ENCODE peak calls at places on chromosomes 11 and 22, in seven cellular contexts. V is cardiac muscle cell, L is lower lobe of right lung, R is astrocyte of the spinal cord, S is Peyer's patch, T is lower leg skin, D is A673. Q is an unnamed sample.

GRCh38 chr11:44609028-44609782 is 43.7 kb downstream of the CD82 start:
- DNase-seq in V (no peak), L (no peak), R (no peak), S (peak), T (no peak), D (no peak), Q (no peak)

GRCh38 chr11:102733232-102733875 is 8.6 kb upstream of the MMP8 start:
- DNase-seq in V (peak), L (peak), R (peak), S (peak), T (no peak), D (peak), Q (peak)

GRCh38 chr11:2194877-2195755 is 23.5 kb upstream of the TH start:
- DNase-seq in V (peak), L (peak), R (peak), S (peak), T (no peak), D (peak), Q (peak)

GRCh38 chr11:61771195-61771894 is 18.9 kb downstream of the MYRF start:
- DNase-seq in V (no peak), L (no peak), R (no peak), S (no peak), T (no peak), D (no peak), Q (no peak)

GRCh38 chr11:96204366-96204659 is 138.7 kb downstream of the MAML2 start:
- DNase-seq in V (no peak), L (no peak), R (no peak), S (no peak), T (no peak), D (no peak), Q (no peak)

GRCh38 chr11:66853242-66854229 is 3.3 kb upstream of the LRFN4 start:
- DNase-seq in V (no peak), L (peak), R (no peak), S (no peak), T (no peak), D (no peak), Q (no peak)

GRCh38 chr11:11620251-11620965 is 1.4 kb downstream of the GALNT18 start:
- DNase-seq in V (peak), L (peak), R (peak), S (peak), T (no peak), D (peak), Q (peak)

GRCh38 chr22:21939392-21940319 is 13.0 kb downstream of the PPM1F start:
- DNase-seq in V (no peak), L (no peak), R (no peak), S (no peak), T (no peak), D (no peak), Q (no peak)

GRCh38 chr22:49303781-49304461 is 523.8 kb downstream of the BRD1 start:
- DNase-seq in V (no peak), L (no peak), R (no peak), S (peak), T (no peak), D (no peak), Q (no peak)

DNA sequence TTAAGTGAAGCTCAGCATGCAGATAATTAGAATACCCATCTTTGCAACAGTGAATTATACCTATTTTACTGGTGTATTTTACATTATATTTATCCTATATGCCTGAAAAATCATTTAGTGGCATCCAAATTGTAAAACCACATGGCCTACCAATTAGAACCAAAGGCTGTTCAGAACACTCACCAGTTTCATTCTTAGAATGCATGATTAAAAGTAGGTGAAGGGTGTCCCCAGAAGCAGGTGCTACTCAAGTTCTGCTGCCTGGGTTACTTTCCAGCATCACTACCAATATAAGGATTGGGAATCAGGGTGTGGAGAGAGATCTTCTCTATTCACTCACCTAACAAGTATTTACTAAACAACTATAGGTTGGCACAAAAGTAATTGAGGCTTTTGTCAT is 103.3 kb downstream of the SGSM3 start:
- DNase-seq in V (no peak), L (no peak), R (no peak), S (no peak), T (no peak), D (no peak), Q (no peak)
- TF ChIP-seq CTCF in V (no peak), L (no peak), R (no peak), S (no peak), T (no peak), D (no peak), Q (no peak)

DNA sequence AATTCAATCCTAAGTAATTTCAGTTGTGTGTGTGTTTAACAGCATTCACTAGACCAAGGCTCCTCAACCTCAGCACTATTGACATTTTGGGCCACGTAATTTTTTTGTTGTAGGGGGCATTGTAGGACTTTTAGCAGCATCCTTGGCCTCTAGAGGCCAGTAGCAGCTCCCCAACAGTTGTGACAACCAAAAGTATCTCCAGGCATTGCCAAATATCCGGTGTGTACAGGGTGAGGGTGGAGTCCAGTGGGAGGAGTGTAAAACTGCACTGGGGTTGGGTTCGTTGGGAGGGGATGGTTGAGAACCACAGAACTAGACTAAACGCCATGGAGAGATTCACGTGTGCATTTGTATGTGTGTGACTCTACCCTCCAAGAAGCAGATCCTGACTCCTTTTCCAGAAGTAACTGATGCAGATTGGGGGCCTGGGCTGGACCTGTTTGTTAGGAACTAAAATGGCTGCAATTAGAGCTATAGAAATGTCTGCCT is 5.9 kb upstream of the PHF21A start:
- DNase-seq in V (no peak), L (peak), R (peak), S (peak), T (peak), D (peak), Q (peak)
- TF ChIP-seq CTCF in V (peak), L (peak), R (peak), S (no peak), T (no peak), D (peak), Q (peak)

GRCh38 chr11:77374611-77375031 is 73.1 kb upstream of the GDPD4 start:
- DNase-seq in V (no peak), L (no peak), R (peak), S (peak), T (no peak), D (no peak), Q (no peak)

GRCh38 chr11:77374108-77374507 is 72.6 kb upstream of the GDPD4 start:
- DNase-seq in V (no peak), L (no peak), R (peak), S (no peak), T (no peak), D (no peak), Q (no peak)

GRCh38 chr11:77371646-77372045 is 70.2 kb upstream of the GDPD4 start:
- DNase-seq in V (no peak), L (no peak), R (no peak), S (no peak), T (no peak), D (no peak), Q (no peak)

GRCh38 chr11:77372736-77373135 is 71.2 kb upstream of the GDPD4 start:
- DNase-seq in V (no peak), L (no peak), R (no peak), S (no peak), T (no peak), D (no peak), Q (no peak)

GRCh38 chr11:77370217-77370616 is 68.7 kb upstream of the GDPD4 start:
- DNase-seq in V (no peak), L (no peak), R (no peak), S (no peak), T (no peak), D (no peak), Q (no peak)
- TF ChIP-seq CTCF in V (no peak), L (no peak), R (no peak), S (no peak), T (no peak), D (no peak), Q (no peak)

GRCh38 chr11:18140145-18140544 is 7.8 kb downstream of the MRGPRX3 start:
- DNase-seq in V (no peak), L (no peak), R (no peak), S (no peak), T (no peak), D (no peak), Q (no peak)

GRCh38 chr11:18144243-18144642 is 11.9 kb downstream of the MRGPRX3 start:
- DNase-seq in V (no peak), L (no peak), R (no peak), S (no peak), T (no peak), D (no peak), Q (peak)

GRCh38 chr11:18145837-18146236 is 13.5 kb downstream of the MRGPRX3 start:
- DNase-seq in V (no peak), L (no peak), R (no peak), S (no peak), T (no peak), D (no peak), Q (no peak)

DNA sequence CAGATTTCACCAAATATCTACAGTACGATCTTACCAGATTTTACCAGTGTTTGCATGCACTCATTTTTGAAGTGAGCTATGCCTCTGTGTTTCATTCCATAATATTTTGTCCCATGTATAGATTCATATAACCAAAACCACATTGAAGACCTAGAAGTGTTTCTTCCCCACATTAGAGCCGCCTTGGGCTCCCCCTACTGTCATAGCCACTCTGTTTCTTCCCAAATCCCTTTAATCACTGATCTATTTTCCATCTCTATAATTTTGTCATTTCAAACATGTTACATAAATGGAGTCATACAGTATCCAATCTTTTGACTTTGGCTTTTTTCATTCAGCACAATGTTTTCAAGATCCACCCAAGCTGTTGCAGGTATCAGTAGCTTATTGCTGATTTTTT is 12.7 kb downstream of the MRGPRX3 start:
- DNase-seq in V (no peak), L (no peak), R (no peak), S (no peak), T (no peak), D (peak), Q (no peak)
- TF ChIP-seq CTCF in V (peak), L (no peak), R (peak), S (no peak), T (no peak), D (peak), Q (no peak)

GRCh38 chr22:39343259-39344045 is 6.3 kb upstream of the SYNGR1 start:
- DNase-seq in V (peak), L (peak), R (peak), S (peak), T (peak), D (peak), Q (peak)
- TF ChIP-seq CTCF in V (peak), L (peak), R (peak), S (peak), T (peak), D (peak), Q (peak)

GRCh38 chr11:47592276-47592675 is 1.9 kb downstream of the C1QTNF4 start:
- DNase-seq in V (no peak), L (no peak), R (no peak), S (no peak), T (no peak), D (no peak), Q (no peak)
- TF ChIP-seq CTCF in V (no peak), L (no peak), R (no peak), S (no peak), T (no peak), D (no peak), Q (no peak)

DNA sequence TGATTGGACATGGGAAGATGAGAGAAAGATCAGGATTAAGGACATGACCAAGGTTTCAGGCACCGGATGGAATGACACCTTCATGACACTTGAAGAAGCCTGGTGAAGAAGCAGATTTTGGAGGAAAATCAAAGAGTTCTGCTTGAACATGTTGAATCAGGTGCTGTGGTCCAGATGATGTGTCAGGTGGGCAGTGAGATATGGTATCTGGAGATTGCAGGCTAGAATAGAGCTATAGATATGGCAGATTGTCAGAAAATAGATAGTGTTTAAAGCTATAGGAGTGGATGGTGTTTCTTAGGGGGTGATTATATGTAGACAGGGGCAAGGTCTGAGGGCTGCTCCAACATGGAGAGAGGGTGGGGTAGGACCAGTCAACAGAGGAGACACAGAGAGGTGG is 40.2 kb downstream of the PANX1 start:
- DNase-seq in V (no peak), L (no peak), R (no peak), S (no peak), T (no peak), D (no peak), Q (no peak)
- TF ChIP-seq CTCF in V (no peak), L (no peak), R (no peak), S (no peak), T (no peak), D (no peak), Q (no peak)

DNA sequence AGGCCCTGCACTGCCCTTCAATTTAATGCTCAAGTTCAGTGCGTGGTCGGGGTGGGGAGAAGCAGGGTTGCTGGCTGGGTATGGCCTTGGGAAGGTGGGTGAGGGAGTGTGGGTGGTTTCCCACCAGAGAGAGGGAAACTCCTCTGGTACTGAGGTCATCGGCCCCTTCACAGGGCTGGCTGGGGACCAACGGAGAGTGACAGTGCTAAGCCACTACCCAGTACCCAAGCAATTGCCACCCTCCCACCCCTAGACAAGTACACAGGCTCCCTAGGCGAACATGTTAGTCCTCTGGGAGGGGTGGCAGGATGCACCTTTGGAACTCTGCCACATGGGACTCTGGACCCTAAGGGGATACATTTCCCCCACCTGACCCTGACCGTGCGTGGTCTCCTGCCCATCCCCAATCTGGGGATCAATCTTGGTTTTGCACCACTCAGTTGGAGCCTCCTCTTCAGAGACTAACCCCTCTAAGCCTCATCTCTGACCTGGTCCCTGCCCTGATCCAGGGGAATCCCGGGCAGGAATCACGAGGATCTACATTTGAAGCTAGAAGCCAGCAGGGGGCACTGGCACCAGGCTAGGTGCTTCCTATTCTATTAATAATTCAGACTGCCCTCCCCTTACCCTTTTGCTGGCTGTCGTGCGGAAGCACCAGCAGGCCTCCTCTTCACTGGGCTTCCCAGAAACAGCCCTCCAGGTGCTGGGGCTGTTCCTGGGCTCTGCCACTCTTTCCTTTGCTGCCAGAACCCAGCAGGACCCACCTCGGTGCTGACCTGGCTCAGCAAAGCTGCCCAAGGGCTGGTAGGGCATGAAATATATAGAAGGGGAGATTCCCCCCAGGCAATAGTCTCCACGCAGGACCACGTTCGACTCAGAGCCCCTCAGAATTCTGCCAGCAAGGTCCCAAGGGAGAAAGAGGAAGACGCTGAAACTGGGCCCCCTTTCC is 377.7 kb downstream of the TENM4 start:
- DNase-seq in V (peak), L (no peak), R (no peak), S (no peak), T (no peak), D (peak), Q (peak)
- TF ChIP-seq CTCF in V (peak), L (peak), R (peak), S (no peak), T (no peak), D (peak), Q (no peak)

Q was measured in Calu3.